ENCODE peak calls at places on chromosomes 11 and 22, in eight cellular contexts. J is body of pancreas, Z is heart left ventricle, V is A549, T is adrenal gland, E is esophagus squamous epithelium, H is ovary, G is right lobe of liver. B is an unnamed sample.
A peak's percentile ranks its signal among the peaks of the same experiment; 100 is the strongest.

GRCh38 chr22:30238661-30239420 is 7.7 kb downstream of the LIF start:
- DNase-seq in T (peak; percentile 59), Z (peak; percentile 79), J (no peak), H (peak; percentile 70), V (peak; percentile 92), G (no peak), E (no peak), B (peak; percentile 31)

GRCh38 chr11:94885133-94885532 is 88.2 kb downstream of the CWC15 start:
- DNase-seq in V (no peak), H (no peak), T (no peak), J (no peak), E (no peak), Z (no peak), G (no peak), B (no peak)

GRCh38 chr11:123478352-123478986 is 48.4 kb downstream of the GRAMD1B start:
- DNase-seq in J (peak; percentile 43), T (peak; percentile 71), G (no peak), V (peak; percentile 80), E (no peak), H (peak; percentile 53), Z (peak; percentile 50), B (peak; percentile 71)

GRCh38 chr11:72378704-72379383 is 55.5 kb downstream of the CLPB start:
- DNase-seq in G (peak; percentile 86), J (no peak), Z (peak; percentile 88), V (no peak), H (peak; percentile 69), E (no peak), T (no peak), B (no peak)

GRCh38 chr11:123302751-123303195 is 107.7 kb upstream of the CLMP start:
- DNase-seq in H (no peak), J (no peak), V (peak; percentile 14), E (no peak), Z (no peak), G (no peak), T (no peak), B (no peak)

GRCh38 chr11:112793416-112793815 is 167.8 kb upstream of the NCAM1 start:
- DNase-seq in Z (no peak), H (no peak), V (no peak), J (no peak), T (no peak), E (no peak), G (no peak), B (no peak)

GRCh38 chr22:37546436-37547248 is 13.6 kb upstream of the CDC42EP1 start:
- DNase-seq in G (peak; percentile 78), H (peak; percentile 86), T (peak; percentile 95), Z (peak; percentile 83), J (peak; percentile 84), V (no peak), E (no peak), B (no peak)

GRCh38 chr11:109726061-109726460 is 304.1 kb downstream of the C11orf87 start:
- DNase-seq in Z (no peak), V (no peak), T (no peak), G (no peak), J (no peak), H (no peak), E (no peak), B (no peak)

DNA sequence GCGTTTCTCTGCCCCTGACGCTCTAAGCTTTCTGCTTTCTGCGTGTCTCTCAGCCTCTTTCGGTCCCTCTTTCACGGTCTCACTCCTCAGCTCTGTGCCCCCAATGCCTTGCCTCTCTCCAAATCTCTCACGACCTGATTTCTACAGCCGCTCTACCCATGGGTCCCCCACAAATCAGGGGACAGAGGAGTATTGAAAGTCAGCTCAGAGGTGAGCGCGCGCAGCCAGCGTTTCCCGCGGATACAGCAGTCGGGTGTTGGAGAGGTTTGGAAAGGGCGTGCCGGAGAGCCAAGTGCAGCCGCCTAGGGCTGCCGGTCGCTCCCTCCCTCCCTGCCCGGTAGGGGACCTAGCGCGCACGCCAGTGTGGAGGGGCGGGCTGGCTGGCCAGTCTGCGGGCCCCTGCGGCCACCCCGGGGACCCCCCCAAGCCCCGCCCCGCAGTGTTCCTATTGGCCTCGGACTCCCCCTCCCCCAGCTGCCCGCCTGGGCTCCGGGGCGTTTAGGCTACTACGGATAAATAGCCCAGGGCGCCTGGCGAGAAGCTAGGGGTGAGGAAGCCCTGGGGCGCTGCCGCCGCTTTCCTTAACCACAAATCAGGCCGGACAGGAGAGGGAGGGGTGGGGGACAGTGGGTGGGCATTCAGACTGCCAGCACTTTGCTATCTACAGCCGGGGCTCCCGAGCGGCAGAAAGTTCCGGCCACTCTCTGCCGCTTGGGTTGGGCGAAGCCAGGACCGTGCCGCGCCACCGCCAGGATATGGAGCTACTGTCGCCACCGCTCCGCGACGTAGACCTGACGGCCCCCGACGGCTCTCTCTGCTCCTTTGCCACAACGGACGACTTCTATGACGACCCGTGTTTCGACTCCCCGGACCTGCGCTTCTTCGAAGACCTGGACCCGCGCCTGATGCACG is at the start of gene MYOD1:
- DNase-seq in Z (no peak), H (no peak), J (no peak), G (no peak), E (no peak), V (peak; percentile 43), T (no peak), B (peak; percentile 11)
- TF ChIP-seq POLR2A in Z (no peak), H (no peak), J (no peak), G (no peak), E (no peak), V (no peak), T (no peak), B (no peak)

GRCh38 chr22:41544671-41545476 is 604 bp upstream of the POLR3H start:
- DNase-seq in J (no peak), G (no peak), V (no peak), T (no peak), Z (no peak), H (no peak), E (no peak), B (peak; percentile 54)

GRCh38 chr22:41542224-41542623 is 2.0 kb downstream of the POLR3H start:
- DNase-seq in E (no peak), G (no peak), H (no peak), T (no peak), V (no peak), Z (no peak), J (no peak), B (no peak)

GRCh38 chr22:41541484-41541883 is 2.8 kb downstream of the POLR3H start:
- DNase-seq in J (no peak), H (no peak), Z (no peak), E (no peak), T (no peak), V (no peak), G (no peak), B (peak; percentile 37)

GRCh38 chr22:41540365-41540764 is 3.9 kb downstream of the POLR3H start:
- DNase-seq in E (no peak), H (no peak), Z (no peak), T (no peak), G (no peak), J (no peak), V (no peak), B (no peak)

GRCh38 chr22:41543854-41544670 is at the start of gene POLR3H:
- DNase-seq in Z (peak; percentile 99), T (peak; percentile 99), G (peak; percentile 99), V (peak; percentile 93), E (peak; percentile 86), H (peak; percentile 99), J (peak; percentile 99), B (peak; percentile 99)
- TF ChIP-seq POLR2A in Z (no peak), T (peak; percentile 64), G (peak; percentile 59), V (peak; percentile 78), E (no peak), H (peak; percentile 58), J (no peak), B (peak; percentile 64)

DNA sequence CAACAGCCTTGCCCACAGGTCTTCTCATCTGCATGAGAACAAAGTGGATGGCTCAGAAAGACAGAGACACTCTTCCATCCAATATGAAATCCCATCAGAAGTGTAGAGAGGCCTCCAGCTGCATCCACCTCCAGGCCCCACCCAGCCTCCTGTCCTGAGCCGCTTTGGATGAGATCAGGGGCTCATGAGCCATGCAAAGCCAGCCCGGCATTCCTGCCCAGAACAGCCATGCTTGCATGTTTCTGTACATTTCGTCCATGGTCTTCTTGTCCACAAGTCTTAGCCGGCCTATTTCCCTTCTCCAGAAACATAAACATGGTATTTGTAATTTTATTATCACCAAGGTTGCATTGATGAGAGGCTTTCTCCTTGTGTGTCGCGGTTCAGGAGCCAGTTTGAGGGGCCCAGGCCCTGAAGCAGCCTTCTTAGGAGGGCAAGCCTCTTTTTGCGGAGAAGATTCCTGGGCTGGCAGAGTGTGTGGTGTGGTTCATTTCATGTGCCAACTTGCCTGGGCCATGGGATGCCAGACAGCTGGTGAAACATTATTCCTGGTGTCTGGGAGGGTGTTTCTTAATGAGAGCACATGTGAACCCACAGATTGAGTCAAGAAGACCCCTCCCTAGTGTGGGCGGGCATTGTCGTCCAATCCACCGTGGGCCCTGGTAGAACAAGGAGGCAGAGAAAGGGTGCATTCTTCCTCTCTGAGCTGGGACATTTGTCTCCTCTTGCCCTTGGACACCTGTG is 928.9 kb downstream of the TBC1D22A start:
- DNase-seq in H (no peak), Z (no peak), E (no peak), V (no peak), G (no peak), J (no peak), T (no peak), B (no peak)
- TF ChIP-seq POLR2A in H (no peak), Z (no peak), E (no peak), V (no peak), G (no peak), J (no peak), T (no peak), B (no peak)

GRCh38 chr22:46753360-46753759 is 9.1 kb upstream of the TBC1D22A start:
- DNase-seq in Z (no peak), T (no peak), G (peak; percentile 91), E (no peak), V (no peak), H (no peak), J (no peak), B (no peak)

GRCh38 chr22:46753761-46754109 is 8.7 kb upstream of the TBC1D22A start:
- DNase-seq in J (no peak), Z (no peak), H (no peak), E (no peak), T (no peak), V (no peak), G (no peak), B (no peak)

GRCh38 chr22:46752911-46753310 is 9.5 kb upstream of the TBC1D22A start:
- DNase-seq in E (no peak), T (no peak), H (no peak), G (no peak), Z (no peak), V (no peak), J (no peak), B (no peak)

GRCh38 chr22:46754826-46755225 is 7.6 kb upstream of the TBC1D22A start:
- DNase-seq in Z (no peak), E (no peak), T (no peak), H (no peak), V (no peak), G (no peak), J (no peak), B (no peak)

DNA sequence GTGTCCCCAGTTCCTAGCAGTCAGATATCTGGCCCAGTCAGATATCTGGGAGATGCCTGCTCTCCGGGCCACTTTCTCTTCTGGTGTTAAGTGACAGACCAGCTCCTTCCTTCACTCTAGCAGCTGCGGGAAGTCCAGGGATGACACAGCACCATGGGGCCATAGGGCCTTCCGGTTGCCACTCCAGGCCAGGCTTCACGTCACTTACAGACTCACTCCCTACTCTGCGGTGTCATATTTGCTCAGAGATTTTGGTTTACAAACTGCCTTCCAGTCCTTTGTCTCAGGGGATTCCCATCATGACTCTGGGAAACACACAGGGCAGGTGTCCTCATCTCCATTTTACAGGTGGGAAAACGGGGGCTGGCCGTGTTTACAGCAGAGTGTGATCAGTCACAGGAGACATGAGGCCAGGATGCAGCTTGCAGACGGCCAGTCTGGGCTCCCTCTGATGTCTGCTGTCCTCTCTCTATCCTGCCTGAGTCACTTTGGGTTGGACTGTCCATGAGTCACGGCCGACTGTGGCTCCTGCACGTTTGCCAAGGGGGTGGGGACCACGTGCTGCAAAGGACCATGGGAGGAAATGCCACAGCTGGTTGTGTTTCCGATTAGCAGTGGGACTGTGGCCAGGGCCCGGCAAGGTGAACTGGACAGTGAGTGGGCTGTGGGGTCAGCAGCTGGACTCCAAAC is 8.2 kb upstream of the TBC1D22A start:
- DNase-seq in E (peak; percentile 65), T (peak; percentile 99), V (peak; percentile 92), H (peak; percentile 60), Z (peak; percentile 99), G (peak; percentile 91), J (peak; percentile 91), B (peak; percentile 74)
- TF ChIP-seq POLR2A in E (no peak), T (peak; percentile 94), V (peak; percentile 51), H (no peak), Z (no peak), G (peak; percentile 83), J (no peak), B (peak; percentile 73)

B was measured in erythroblast.